ENCODE peak calls at places on chromosome 15, in eight cellular contexts. H is M059J; W is activated CD4-positive, alpha-beta T cell treated with anti-CD3 and anti-CD28 coated beads, Interleukin-2, amount 10 ng/mL, durations not matched to agents 7 days and 5 days; Z is NAMALWA; Q is heart left ventricle; P is left ventricle myocardium superior; V is stromal cell of bone marrow; J is PC-9. C is an unnamed sample.

GRCh38 chr15:60840703-60841411 is 361.9 kb upstream of the ICE2 start:
- DNase-seq in J (no peak), W (peak), H (no peak), Z (no peak), V (no peak), P (no peak), Q (no peak), C (no peak)

GRCh38 chr15:69795601-69796000 is 302.1 kb downstream of the TLE3 start:
- DNase-seq in P (no peak), Q (no peak), J (no peak), Z (no peak), V (no peak), W (no peak), H (no peak), C (no peak)

GRCh38 chr15:80265021-80265420 is 13.0 kb upstream of the CTXND1 start:
- DNase-seq in Z (no peak), V (no peak), Q (no peak), J (no peak), W (no peak), P (no peak), H (peak), C (no peak)

GRCh38 chr15:38084289-38084688 is 149.8 kb downstream of the TMCO5A start:
- DNase-seq in V (no peak), J (no peak), Z (no peak), Q (no peak), P (no peak), W (no peak), H (peak), C (no peak)

GRCh38 chr15:85771781-85772445 is 22.8 kb downstream of the KLHL25 start:
- DNase-seq in W (no peak), Q (no peak), V (peak), H (no peak), J (no peak), P (peak), Z (no peak), C (no peak)

GRCh38 chr15:67603063-67603462 is 60.6 kb downstream of the MAP2K5 start:
- DNase-seq in P (no peak), Z (no peak), J (no peak), W (no peak), Q (no peak), V (no peak), H (no peak), C (no peak)

GRCh38 chr15:101807345-101807945 is 4.1 kb downstream of the OR4F6 start:
- DNase-seq in P (no peak), Q (no peak), Z (peak), V (peak), J (no peak), H (peak), W (no peak), C (no peak)

GRCh38 chr15:89835190-89835564 is 20.5 kb upstream of the ANPEP start:
- DNase-seq in Z (no peak), H (no peak), W (no peak), Q (no peak), P (no peak), J (no peak), V (no peak), C (no peak)

GRCh38 chr15:38660726-38661125 is 96.1 kb upstream of the RASGRP1 start:
- DNase-seq in Z (no peak), V (no peak), W (peak), H (peak), J (no peak), Q (no peak), P (no peak), C (no peak)

GRCh38 chr15:91865486-91865885 is 12.0 kb downstream of the SLCO3A1 start:
- DNase-seq in Q (no peak), W (no peak), P (no peak), Z (no peak), J (no peak), V (no peak), H (no peak), C (no peak)

GRCh38 chr15:66564136-66565041 is 1.4 kb downstream of the LCTL start:
- DNase-seq in P (no peak), V (no peak), Q (no peak), W (no peak), Z (no peak), H (no peak), J (no peak), C (no peak)

GRCh38 chr15:80861776-80862175 is 82.6 kb downstream of the CEMIP start:
- DNase-seq in P (peak), J (no peak), Z (no peak), W (no peak), H (no peak), Q (no peak), V (peak), C (no peak)

GRCh38 chr15:40291088-40291574 is 8.3 kb upstream of the ANKRD63 start:
- DNase-seq in Z (no peak), P (peak), W (no peak), Q (no peak), H (peak), J (peak), V (peak), C (peak)

GRCh38 chr15:83158393-83158792 is 49.2 kb downstream of the HDGFL3 start:
- DNase-seq in Z (no peak), W (no peak), J (no peak), Q (no peak), V (no peak), H (no peak), P (no peak), C (peak)

GRCh38 chr15:96325579-96326331 is 4.7 kb upstream of the NR2F2 start:
- DNase-seq in W (no peak), V (no peak), Z (no peak), Q (no peak), J (peak), P (no peak), H (peak), C (peak)

GRCh38 chr15:40252438-40253178 is 13.7 kb downstream of the PAK6 start:
- DNase-seq in P (peak), Q (no peak), H (no peak), J (peak), W (no peak), Z (no peak), V (no peak), C (no peak)

GRCh38 chr15:55741592-55742497 is 1.1 kb downstream of the PRTG start:
- DNase-seq in V (no peak), P (peak), Q (peak), W (no peak), J (peak), Z (no peak), H (peak), C (peak)

GRCh38 chr15:57320543-57321220 is 55.6 kb upstream of the CGNL1 start:
- DNase-seq in Q (peak), Z (no peak), H (peak), J (no peak), P (peak), V (peak), W (no peak), C (no peak)

GRCh38 chr15:45842151-45842550 is 207.3 kb downstream of the SQOR start:
- DNase-seq in W (no peak), H (no peak), Q (no peak), P (no peak), V (no peak), Z (no peak), J (no peak), C (no peak)

GRCh38 chr15:55234104-55234799 is 37.5 kb upstream of the RSL24D1 start:
- DNase-seq in V (no peak), Z (no peak), J (no peak), H (no peak), P (no peak), Q (no peak), W (no peak), C (no peak)